ENCODE peak calls at places on chromosome 13, in seven cellular contexts. I is PC-3, Q is GM23338, Y is Karpas-422, L is hepatocyte, V is HCT116, M is OCI-LY7. A is an unnamed sample.

GRCh38 chr13:30618186-30618937 is 642 bp downstream of the USPL1 start:
- DNase-seq in I (peak; percentile 10), Q (no peak), Y (peak; percentile 71), L (peak; percentile 25), V (no peak), M (peak; percentile 52), A (no peak)

GRCh38 chr13:110012102-110012739 is 225.8 kb upstream of the IRS2 start:
- DNase-seq in I (peak; percentile 89), Q (no peak), Y (peak; percentile 17), L (peak; percentile 31), V (peak; percentile 60), M (no peak), A (peak; percentile 99)

GRCh38 chr13:37029617-37030016 is 29.0 kb downstream of the EXOSC8 start:
- DNase-seq in I (no peak), Q (no peak), Y (no peak), L (no peak), V (no peak), M (no peak), A (no peak)

GRCh38 chr13:110869805-110870706 is 44.8 kb downstream of the ANKRD10 start:
- DNase-seq in I (peak; percentile 98), Q (peak; percentile 82), Y (no peak), L (peak; percentile 91), V (peak; percentile 99), M (no peak), A (peak; percentile 99)

GRCh38 chr13:44296856-44297255 is 76.8 kb upstream of the SERP2 start:
- DNase-seq in I (no peak), Q (no peak), Y (no peak), L (no peak), V (no peak), M (no peak), A (no peak)

GRCh38 chr13:75384881-75385707 is 96.9 kb downstream of the TBC1D4 start:
- DNase-seq in I (no peak), Q (no peak), Y (no peak), L (no peak), V (no peak), M (peak; percentile 27), A (no peak)

GRCh38 chr13:41900918-41901317 is 60.0 kb downstream of the VWA8 start:
- DNase-seq in I (peak; percentile 4), Q (no peak), Y (no peak), L (no peak), V (no peak), M (no peak), A (no peak)

GRCh38 chr13:27775943-27776342 is 16.3 kb upstream of the GSX1 start:
- DNase-seq in I (peak; percentile 58), Q (peak; percentile 52), Y (no peak), L (no peak), V (no peak), M (no peak), A (no peak)

GRCh38 chr13:31982540-31982939 is 49.0 kb upstream of the FRY start:
- DNase-seq in I (peak; percentile 89), Q (no peak), Y (no peak), L (peak; percentile 70), V (peak; percentile 63), M (no peak), A (peak; percentile 88)

GRCh38 chr13:112065521-112065866 is 1.5 kb upstream of the SOX1 start:
- DNase-seq in I (no peak), Q (no peak), Y (no peak), L (no peak), V (no peak), M (no peak), A (no peak)

GRCh38 chr13:99553033-99553432 is 51.8 kb downstream of the TM9SF2 start:
- DNase-seq in I (no peak), Q (no peak), Y (no peak), L (no peak), V (no peak), M (no peak), A (no peak)

GRCh38 chr13:22839554-22840286 is 341.1 kb upstream of the SGCG start:
- DNase-seq in I (no peak), Q (no peak), Y (peak; percentile 42), L (no peak), V (no peak), M (no peak), A (no peak)

GRCh38 chr13:24254151-24254810 is 55.1 kb upstream of the C1QTNF9 start:
- DNase-seq in I (no peak), Q (no peak), Y (no peak), L (no peak), V (no peak), M (no peak), A (no peak)

GRCh38 chr13:44132710-44133109 is 240.9 kb upstream of the SERP2 start:
- DNase-seq in I (peak; percentile 53), Q (no peak), Y (no peak), L (no peak), V (peak; percentile 38), M (no peak), A (peak; percentile 36)

GRCh38 chr13:100140441-100140840 is 51.5 kb downstream of the PCCA start:
- DNase-seq in I (no peak), Q (no peak), Y (no peak), L (no peak), V (no peak), M (no peak), A (no peak)

GRCh38 chr13:24270639-24271131 is 38.7 kb upstream of the C1QTNF9 start:
- DNase-seq in I (no peak), Q (peak; percentile 24), Y (no peak), L (peak; percentile 46), V (no peak), M (no peak), A (peak; percentile 7)

GRCh38 chr13:90287521-90287920 is 1060.0 kb upstream of the MIR17HG start:
- DNase-seq in I (no peak), Q (no peak), Y (no peak), L (no peak), V (no peak), M (no peak), A (no peak)

GRCh38 chr13:95480131-95480545 is 72.4 kb upstream of the CLDN10 start:
- DNase-seq in I (no peak), Q (no peak), Y (no peak), L (no peak), V (no peak), M (no peak), A (no peak)

GRCh38 chr13:109744512-109745051 is 41.8 kb downstream of the IRS2 start:
- DNase-seq in I (peak; percentile 71), Q (no peak), Y (no peak), L (peak; percentile 80), V (no peak), M (no peak), A (peak; percentile 12)

GRCh38 chr13:108980237-108980636 is 350.8 kb downstream of the MYO16 start:
- DNase-seq in I (no peak), Q (no peak), Y (no peak), L (no peak), V (no peak), M (no peak), A (no peak)

DNA sequence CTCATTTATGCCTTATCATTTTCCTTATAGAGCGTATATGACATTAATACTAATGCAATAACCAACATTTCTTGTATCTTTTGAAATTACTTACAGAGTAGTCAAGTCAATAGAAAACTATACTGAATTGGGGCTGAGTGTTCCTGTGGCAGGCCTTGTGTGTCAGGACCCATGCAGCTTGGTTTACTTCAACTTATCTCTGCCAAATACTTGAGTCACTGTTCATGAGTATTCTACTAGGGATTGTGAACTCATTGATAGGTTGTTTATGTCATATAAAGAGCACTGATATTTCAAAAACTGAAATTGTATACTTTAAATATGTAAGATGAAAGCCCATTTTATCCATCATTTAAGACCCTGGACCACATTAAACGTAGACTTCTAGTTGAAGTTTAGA is 688.6 kb upstream of the SLITRK1 start:
- DNase-seq in I (no peak), Q (no peak), Y (no peak), L (no peak), V (no peak), M (no peak), A (no peak)
- H3K9me2 ChIP-seq in I (no peaks in the 10 kb centered on the region), Q (no peaks in the 10 kb centered on the region), Y (no peaks in the 10 kb centered on the region), L (no peaks in the 10 kb centered on the region), V (no peaks in the 10 kb centered on the region), M (no peaks in the 10 kb centered on the region), A (no peaks in the 10 kb centered on the region)

GRCh38 chr13:93724187-93724586 is 497.6 kb downstream of the GPC6 start:
- DNase-seq in I (no peak), Q (no peak), Y (no peak), L (no peak), V (no peak), M (no peak), A (no peak)

GRCh38 chr13:93723316-93723715 is 496.7 kb downstream of the GPC6 start:
- DNase-seq in I (peak; percentile 10), Q (no peak), Y (no peak), L (no peak), V (no peak), M (no peak), A (no peak)

GRCh38 chr13:93729383-93729782 is 502.8 kb downstream of the GPC6 start:
- DNase-seq in I (peak; percentile 22), Q (no peak), Y (no peak), L (no peak), V (no peak), M (no peak), A (no peak)

GRCh38 chr13:93727301-93728141 is 500.9 kb downstream of the GPC6 start:
- DNase-seq in I (peak; percentile 85), Q (no peak), Y (no peak), L (no peak), V (no peak), M (no peak), A (no peak)

GRCh38 chr13:93726173-93727019 is 499.8 kb downstream of the GPC6 start:
- DNase-seq in I (no peak), Q (peak; percentile 43), Y (no peak), L (no peak), V (no peak), M (no peak), A (no peak)
- H3K27ac ChIP-seq in I (no peak overlapping the region), Q (no peak overlapping the region), Y (no peak overlapping the region), L (no peak overlapping the region), V (no peak overlapping the region), M (no peak overlapping the region), A (no peak overlapping the region)

GRCh38 chr13:77114271-77114670 is 87.3 kb upstream of the FBXL3 start:
- DNase-seq in I (peak; percentile 24), Q (no peak), Y (no peak), L (no peak), V (no peak), M (no peak), A (no peak)

GRCh38 chr13:77113496-77113895 is 86.5 kb upstream of the FBXL3 start:
- DNase-seq in I (no peak), Q (peak; percentile 19), Y (no peak), L (no peak), V (no peak), M (no peak), A (no peak)

GRCh38 chr13:77118134-77118533 is 91.2 kb upstream of the FBXL3 start:
- DNase-seq in I (no peak), Q (peak; percentile 70), Y (no peak), L (no peak), V (no peak), M (no peak), A (no peak)

GRCh38 chr13:77112961-77113360 is 86.0 kb upstream of the FBXL3 start:
- DNase-seq in I (no peak), Q (no peak), Y (no peak), L (no peak), V (no peak), M (no peak), A (no peak)
- H2AFZ ChIP-seq in I (no peak overlapping the region), Q (no peak overlapping the region), Y (no peak overlapping the region), L (no peak overlapping the region), V (no peak overlapping the region), M (no peak overlapping the region), A (no peak overlapping the region)

DNA sequence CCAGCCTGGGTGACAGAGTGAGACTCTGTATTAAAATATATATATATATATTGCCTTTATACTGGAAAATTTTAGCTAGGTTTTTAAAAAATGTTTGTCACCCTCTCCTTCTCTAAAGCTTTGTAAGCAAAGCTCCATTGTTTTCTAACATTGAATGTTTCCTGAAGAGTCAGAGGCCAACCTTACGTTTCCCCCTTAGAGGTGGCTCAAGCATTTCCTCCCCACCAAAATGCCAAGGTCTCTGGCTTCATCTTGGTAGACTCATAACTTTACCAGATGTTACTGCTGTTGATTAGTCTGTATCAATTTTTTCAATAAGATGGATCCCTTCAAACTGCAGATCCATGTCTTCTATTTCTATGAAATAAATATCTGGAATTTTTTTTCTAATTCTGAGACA is 25.2 kb upstream of the IPO5 start:
- DNase-seq in I (no peak), Q (no peak), Y (no peak), L (no peak), V (no peak), M (no peak), A (no peak)
- H3K9me2 ChIP-seq in I (no peaks in the 10 kb centered on the region), Q (no peaks in the 10 kb centered on the region), Y (no peaks in the 10 kb centered on the region), L (no peaks in the 10 kb centered on the region), V (no peaks in the 10 kb centered on the region), M (no peaks in the 10 kb centered on the region), A (no peaks in the 10 kb centered on the region)

A was measured in PC-9.